ENCODE peak calls at places on chromosomes 5 and 9, in seven cellular contexts. K is AG08396; O is COR-L47; V is NCI-H774; D is OCI-LY7; S is HT1080; H is naive thymus-derived CD8-positive, alpha-beta T cell. L is an unnamed sample.

GRCh38 chr9:84570482-84571154 is 98.9 kb upstream of the NTRK2 start:
- DNase-seq in K (no peak), D (no peak), O (no peak), S (no peak), V (no peak), H (no peak), L (no peak)

GRCh38 chr5:136084698-136085097 is 47.9 kb upstream of the SMAD5 start:
- DNase-seq in O (no peak), D (no peak), S (no peak), H (no peak), V (no peak), K (no peak), L (no peak)

GRCh38 chr5:172274951-172275753 is 8.4 kb downstream of the UBTD2 start:
- DNase-seq in O (no peak), H (no peak), S (peak), D (no peak), K (no peak), V (no peak), L (no peak)

GRCh38 chr5:115497200-115497599 is 47.4 kb downstream of the FEM1C start:
- DNase-seq in H (no peak), D (no peak), V (no peak), O (no peak), K (no peak), S (no peak), L (no peak)

GRCh38 chr5:174990909-174991308 is 266.5 kb downstream of the MSX2 start:
- DNase-seq in S (no peak), K (no peak), V (no peak), H (no peak), D (no peak), O (no peak), L (no peak)

GRCh38 chr5:114038756-114039155 is 323.1 kb upstream of the KCNN2 start:
- DNase-seq in S (no peak), O (no peak), K (no peak), H (no peak), D (no peak), V (no peak), L (no peak)

GRCh38 chr9:126781717-126782388 is 23.0 kb upstream of the ZBTB43 start:
- DNase-seq in H (peak), K (peak), O (peak), S (peak), V (peak), D (peak), L (peak)

GRCh38 chr5:131384616-131385214 is 120.9 kb downstream of the CDC42SE2 start:
- DNase-seq in D (no peak), H (no peak), O (no peak), V (no peak), S (no peak), K (no peak), L (no peak)

GRCh38 chr5:179610109-179610902 is 13.2 kb downstream of the HNRNPH1 start:
- DNase-seq in H (no peak), S (no peak), D (no peak), K (no peak), V (no peak), O (no peak), L (no peak)

GRCh38 chr5:67372887-67373286 is 176.3 kb upstream of the CD180 start:
- DNase-seq in D (no peak), S (no peak), V (no peak), H (no peak), K (no peak), O (no peak), L (no peak)

GRCh38 chr5:172007795-172008465 is 1.5 kb upstream of the FBXW11 start:
- DNase-seq in V (no peak), O (no peak), S (peak), H (no peak), K (peak), D (no peak), L (no peak)

GRCh38 chr5:137997726-137998213 is 35.1 kb downstream of the FAM13B start:
- DNase-seq in D (peak), S (peak), K (no peak), O (no peak), H (no peak), V (no peak), L (peak)

GRCh38 chr5:107516452-107517184 is 154.1 kb downstream of the EFNA5 start:
- DNase-seq in S (no peak), O (no peak), V (no peak), H (no peak), D (no peak), K (no peak), L (no peak)

GRCh38 chr5:74384851-74385250 is 255.7 kb downstream of the ENC1 start:
- DNase-seq in K (no peak), S (no peak), H (no peak), D (no peak), O (peak), V (no peak), L (no peak)

GRCh38 chr5:123964916-123965315 is 452.9 kb downstream of the CSNK1G3 start:
- DNase-seq in V (no peak), S (no peak), K (no peak), H (no peak), D (no peak), O (no peak), L (no peak)

GRCh38 chr5:167561796-167562195 is 729.6 kb upstream of the WWC1 start:
- DNase-seq in D (no peak), K (no peak), O (no peak), S (no peak), H (no peak), V (no peak), L (no peak)